ENCODE peak calls at places on chromosomes 5 and 9, in ten cellular contexts. One of them, this sample, is unnamed. For H3K4me1, the result is how much of the 10 kb centered on the place peaks cover.

GRCh38 chr5:57937025-57937424 is 454.4 kb upstream of the ACTBL2 start:
- DNase-seq in H9: no peak
- DNase-seq in CD8-positive, alpha-beta memory T cell: no peak
- DNase-seq in GM23338: no peak
- DNase-seq in NT2/D1: no peak
- DNase-seq in left lung: no peak
- DNase-seq in upper lobe of right lung: no peak
- DNase-seq in body of pancreas: no peak
- DNase-seq in BE2C: no peak
- DNase-seq in Karpas-422: no peak
- DNase-seq in this sample: no peak

GRCh38 chr5:140633081-140633471 is at the start of gene CD14:
- DNase-seq in Karpas-422: no peak
- DNase-seq in H9: no peak
- DNase-seq in CD8-positive, alpha-beta memory T cell: no peak
- DNase-seq in upper lobe of right lung: peak
- DNase-seq in BE2C: peak
- DNase-seq in left lung: peak
- DNase-seq in NT2/D1: no peak
- DNase-seq in body of pancreas: peak
- DNase-seq in GM23338: peak
- DNase-seq in this sample: peak

GRCh38 chr9:135040892-135041291 is 46.6 kb upstream of the OLFM1 start:
- DNase-seq in BE2C: no peak
- DNase-seq in CD8-positive, alpha-beta memory T cell: no peak
- DNase-seq in NT2/D1: no peak
- DNase-seq in upper lobe of right lung: peak
- DNase-seq in GM23338: no peak
- DNase-seq in Karpas-422: no peak
- DNase-seq in H9: no peak
- DNase-seq in body of pancreas: no peak
- DNase-seq in left lung: no peak
- DNase-seq in this sample: no peak

GRCh38 chr5:161190086-161190485 is 338.1 kb upstream of the ATP10B start:
- DNase-seq in GM23338: no peak
- DNase-seq in H9: no peak
- DNase-seq in Karpas-422: no peak
- DNase-seq in upper lobe of right lung: no peak
- DNase-seq in left lung: no peak
- DNase-seq in body of pancreas: no peak
- DNase-seq in NT2/D1: no peak
- DNase-seq in CD8-positive, alpha-beta memory T cell: no peak
- DNase-seq in BE2C: no peak
- DNase-seq in this sample: no peak

GRCh38 chr5:74296685-74297084 is 343.8 kb downstream of the ENC1 start:
- DNase-seq in GM23338: no peak
- DNase-seq in NT2/D1: no peak
- DNase-seq in H9: no peak
- DNase-seq in BE2C: peak
- DNase-seq in body of pancreas: peak
- DNase-seq in upper lobe of right lung: no peak
- DNase-seq in left lung: no peak
- DNase-seq in Karpas-422: no peak
- DNase-seq in CD8-positive, alpha-beta memory T cell: no peak
- DNase-seq in this sample: no peak

GRCh38 chr5:121292664-121293063 is 559.0 kb upstream of the FTMT start:
- DNase-seq in GM23338: no peak
- DNase-seq in BE2C: no peak
- DNase-seq in body of pancreas: no peak
- DNase-seq in upper lobe of right lung: no peak
- DNase-seq in CD8-positive, alpha-beta memory T cell: no peak
- DNase-seq in NT2/D1: no peak
- DNase-seq in H9: no peak
- DNase-seq in left lung: no peak
- DNase-seq in Karpas-422: no peak
- DNase-seq in this sample: no peak

GRCh38 chr5:1864896-1865440 is 17.8 kb downstream of the IRX4 start:
- DNase-seq in Karpas-422: no peak
- DNase-seq in left lung: peak
- DNase-seq in BE2C: no peak
- DNase-seq in NT2/D1: no peak
- DNase-seq in GM23338: no peak
- DNase-seq in H9: no peak
- DNase-seq in body of pancreas: no peak
- DNase-seq in upper lobe of right lung: no peak
- DNase-seq in CD8-positive, alpha-beta memory T cell: no peak
- DNase-seq in this sample: no peak

GRCh38 chr5:57032151-57032551 is 80.2 kb upstream of the MIER3 start:
- DNase-seq in H9: no peak
- DNase-seq in CD8-positive, alpha-beta memory T cell: no peak
- DNase-seq in Karpas-422: no peak
- DNase-seq in body of pancreas: no peak
- DNase-seq in BE2C: peak
- DNase-seq in left lung: no peak
- DNase-seq in NT2/D1: no peak
- DNase-seq in upper lobe of right lung: no peak
- DNase-seq in GM23338: no peak
- DNase-seq in this sample: peak

GRCh38 chr9:14296462-14296861 is 17.5 kb downstream of the NFIB start:
- DNase-seq in Karpas-422: no peak
- DNase-seq in GM23338: no peak
- DNase-seq in CD8-positive, alpha-beta memory T cell: no peak
- DNase-seq in left lung: no peak
- DNase-seq in upper lobe of right lung: no peak
- DNase-seq in body of pancreas: peak
- DNase-seq in NT2/D1: no peak
- DNase-seq in H9: no peak
- DNase-seq in BE2C: peak
- DNase-seq in this sample: no peak

GRCh38 chr5:131990716-131991115 is 20.7 kb downstream of the ACSL6 start:
- DNase-seq in BE2C: no peak
- DNase-seq in upper lobe of right lung: peak
- DNase-seq in H9: no peak
- DNase-seq in NT2/D1: no peak
- DNase-seq in left lung: no peak
- DNase-seq in GM23338: no peak
- DNase-seq in CD8-positive, alpha-beta memory T cell: no peak
- DNase-seq in Karpas-422: no peak
- DNase-seq in body of pancreas: no peak
- DNase-seq in this sample: no peak

GRCh38 chr9:12464368-12464767 is 228.8 kb upstream of the TYRP1 start:
- DNase-seq in upper lobe of right lung: no peak
- DNase-seq in GM23338: no peak
- DNase-seq in BE2C: no peak
- DNase-seq in H9: no peak
- DNase-seq in body of pancreas: no peak
- DNase-seq in left lung: no peak
- DNase-seq in NT2/D1: no peak
- DNase-seq in Karpas-422: no peak
- DNase-seq in CD8-positive, alpha-beta memory T cell: no peak
- DNase-seq in this sample: no peak

GRCh38 chr5:173455599-173455957 is 127.4 kb upstream of the STC2 start:
- DNase-seq in body of pancreas: no peak
- DNase-seq in BE2C: no peak
- DNase-seq in H9: no peak
- DNase-seq in CD8-positive, alpha-beta memory T cell: no peak
- DNase-seq in GM23338: no peak
- DNase-seq in NT2/D1: no peak
- DNase-seq in Karpas-422: no peak
- DNase-seq in upper lobe of right lung: no peak
- DNase-seq in left lung: no peak
- DNase-seq in this sample: no peak
- H3K4me1 ChIP-seq in body of pancreas: under half
- H3K4me1 ChIP-seq in BE2C: under half
- H3K4me1 ChIP-seq in H9: under half
- H3K4me1 ChIP-seq in CD8-positive, alpha-beta memory T cell: under half
- H3K4me1 ChIP-seq in GM23338: under half
- H3K4me1 ChIP-seq in NT2/D1: under half
- H3K4me1 ChIP-seq in Karpas-422: under half
- H3K4me1 ChIP-seq in upper lobe of right lung: under half
- H3K4me1 ChIP-seq in left lung: under half
- H3K4me1 ChIP-seq in this sample: under half

GRCh38 chr5:68253612-68254341 is 38.2 kb downstream of the PIK3R1 start:
- DNase-seq in Karpas-422: no peak
- DNase-seq in H9: no peak
- DNase-seq in upper lobe of right lung: no peak
- DNase-seq in NT2/D1: no peak
- DNase-seq in body of pancreas: no peak
- DNase-seq in left lung: no peak
- DNase-seq in BE2C: no peak
- DNase-seq in CD8-positive, alpha-beta memory T cell: no peak
- DNase-seq in GM23338: no peak
- DNase-seq in this sample: no peak
- H3K4me1 ChIP-seq in Karpas-422: under half
- H3K4me1 ChIP-seq in H9: under half
- H3K4me1 ChIP-seq in upper lobe of right lung: half or more
- H3K4me1 ChIP-seq in NT2/D1: under half
- H3K4me1 ChIP-seq in body of pancreas: under half
- H3K4me1 ChIP-seq in left lung: half or more
- H3K4me1 ChIP-seq in BE2C: under half
- H3K4me1 ChIP-seq in CD8-positive, alpha-beta memory T cell: half or more
- H3K4me1 ChIP-seq in GM23338: under half
- H3K4me1 ChIP-seq in this sample: half or more

GRCh38 chr9:129145841-129146292 is 32.2 kb downstream of the IER5L start:
- DNase-seq in upper lobe of right lung: no peak
- DNase-seq in left lung: no peak
- DNase-seq in BE2C: no peak
- DNase-seq in body of pancreas: peak
- DNase-seq in NT2/D1: peak
- DNase-seq in H9: peak
- DNase-seq in CD8-positive, alpha-beta memory T cell: no peak
- DNase-seq in Karpas-422: no peak
- DNase-seq in GM23338: peak
- DNase-seq in this sample: no peak

GRCh38 chr9:129149442-129149841 is 28.6 kb downstream of the IER5L start:
- DNase-seq in NT2/D1: no peak
- DNase-seq in CD8-positive, alpha-beta memory T cell: no peak
- DNase-seq in GM23338: no peak
- DNase-seq in H9: no peak
- DNase-seq in upper lobe of right lung: no peak
- DNase-seq in Karpas-422: no peak
- DNase-seq in left lung: no peak
- DNase-seq in BE2C: no peak
- DNase-seq in body of pancreas: no peak
- DNase-seq in this sample: no peak

GRCh38 chr9:129145316-129145715 is 32.7 kb downstream of the IER5L start:
- DNase-seq in BE2C: no peak
- DNase-seq in upper lobe of right lung: no peak
- DNase-seq in body of pancreas: no peak
- DNase-seq in GM23338: no peak
- DNase-seq in Karpas-422: no peak
- DNase-seq in H9: no peak
- DNase-seq in left lung: no peak
- DNase-seq in NT2/D1: no peak
- DNase-seq in CD8-positive, alpha-beta memory T cell: no peak
- DNase-seq in this sample: no peak

GRCh38 chr9:129148463-129149204 is 29.4 kb downstream of the IER5L start:
- DNase-seq in Karpas-422: no peak
- DNase-seq in NT2/D1: no peak
- DNase-seq in left lung: no peak
- DNase-seq in CD8-positive, alpha-beta memory T cell: no peak
- DNase-seq in body of pancreas: no peak
- DNase-seq in GM23338: no peak
- DNase-seq in H9: no peak
- DNase-seq in BE2C: no peak
- DNase-seq in upper lobe of right lung: no peak
- DNase-seq in this sample: no peak

GRCh38 chr9:129146441-129146933 is 31.6 kb downstream of the IER5L start:
- DNase-seq in H9: no peak
- DNase-seq in body of pancreas: no peak
- DNase-seq in NT2/D1: no peak
- DNase-seq in left lung: no peak
- DNase-seq in BE2C: no peak
- DNase-seq in CD8-positive, alpha-beta memory T cell: no peak
- DNase-seq in upper lobe of right lung: no peak
- DNase-seq in GM23338: no peak
- DNase-seq in Karpas-422: no peak
- DNase-seq in this sample: no peak
- H3K4me1 ChIP-seq in H9: under half
- H3K4me1 ChIP-seq in body of pancreas: under half
- H3K4me1 ChIP-seq in NT2/D1: under half
- H3K4me1 ChIP-seq in left lung: half or more
- H3K4me1 ChIP-seq in BE2C: under half
- H3K4me1 ChIP-seq in CD8-positive, alpha-beta memory T cell: under half
- H3K4me1 ChIP-seq in upper lobe of right lung: half or more
- H3K4me1 ChIP-seq in GM23338: under half
- H3K4me1 ChIP-seq in Karpas-422: under half
- H3K4me1 ChIP-seq in this sample: half or more

GRCh38 chr5:56028708-56029107 is 33.9 kb upstream of the IL6ST start:
- DNase-seq in Karpas-422: no peak
- DNase-seq in left lung: no peak
- DNase-seq in upper lobe of right lung: no peak
- DNase-seq in NT2/D1: no peak
- DNase-seq in BE2C: no peak
- DNase-seq in CD8-positive, alpha-beta memory T cell: no peak
- DNase-seq in body of pancreas: no peak
- DNase-seq in GM23338: no peak
- DNase-seq in H9: no peak
- DNase-seq in this sample: peak
- H3K4me1 ChIP-seq in Karpas-422: under half
- H3K4me1 ChIP-seq in left lung: under half
- H3K4me1 ChIP-seq in upper lobe of right lung: under half
- H3K4me1 ChIP-seq in NT2/D1: under half
- H3K4me1 ChIP-seq in BE2C: under half
- H3K4me1 ChIP-seq in CD8-positive, alpha-beta memory T cell: under half
- H3K4me1 ChIP-seq in body of pancreas: under half
- H3K4me1 ChIP-seq in GM23338: under half
- H3K4me1 ChIP-seq in H9: under half
- H3K4me1 ChIP-seq in this sample: under half

GRCh38 chr9:129601082-129601674 is 19.7 kb downstream of the C9orf50 start:
- DNase-seq in body of pancreas: no peak
- DNase-seq in CD8-positive, alpha-beta memory T cell: no peak
- DNase-seq in H9: no peak
- DNase-seq in upper lobe of right lung: no peak
- DNase-seq in left lung: peak
- DNase-seq in Karpas-422: no peak
- DNase-seq in NT2/D1: no peak
- DNase-seq in BE2C: no peak
- DNase-seq in GM23338: no peak
- DNase-seq in this sample: no peak
- H3K4me1 ChIP-seq in body of pancreas: under half
- H3K4me1 ChIP-seq in CD8-positive, alpha-beta memory T cell: under half
- H3K4me1 ChIP-seq in H9: under half
- H3K4me1 ChIP-seq in upper lobe of right lung: under half
- H3K4me1 ChIP-seq in left lung: under half
- H3K4me1 ChIP-seq in Karpas-422: under half
- H3K4me1 ChIP-seq in NT2/D1: under half
- H3K4me1 ChIP-seq in BE2C: under half
- H3K4me1 ChIP-seq in GM23338: under half
- H3K4me1 ChIP-seq in this sample: under half

DNA sequence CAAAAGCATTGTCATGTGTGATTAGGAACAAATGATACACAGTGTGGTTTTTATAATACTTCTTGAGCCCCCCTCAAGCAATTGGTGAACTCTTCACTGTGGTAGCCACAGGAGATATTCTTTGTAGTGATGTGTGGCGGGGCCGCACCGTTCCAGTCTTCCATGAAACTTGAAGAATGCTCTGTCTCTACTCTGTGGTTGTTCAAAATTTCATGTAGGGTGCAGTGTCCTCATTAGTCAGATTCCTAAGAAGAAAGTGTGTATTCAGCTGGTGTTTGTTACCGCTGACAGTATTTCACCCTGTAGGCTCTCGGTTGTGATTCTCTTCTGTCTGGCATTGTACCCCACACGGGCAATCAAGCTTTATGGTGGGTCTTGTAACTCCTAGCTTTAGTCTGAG is 10.8 kb downstream of the OTULIN start:
- DNase-seq in Karpas-422: no peak
- DNase-seq in upper lobe of right lung: no peak
- DNase-seq in BE2C: no peak
- DNase-seq in GM23338: no peak
- DNase-seq in left lung: no peak
- DNase-seq in NT2/D1: no peak
- DNase-seq in CD8-positive, alpha-beta memory T cell: no peak
- DNase-seq in H9: no peak
- DNase-seq in body of pancreas: no peak
- DNase-seq in this sample: no peak
- H3K4me1 ChIP-seq in Karpas-422: half or more
- H3K4me1 ChIP-seq in upper lobe of right lung: under half
- H3K4me1 ChIP-seq in BE2C: under half
- H3K4me1 ChIP-seq in GM23338: half or more
- H3K4me1 ChIP-seq in left lung: half or more
- H3K4me1 ChIP-seq in NT2/D1: under half
- H3K4me1 ChIP-seq in CD8-positive, alpha-beta memory T cell: half or more
- H3K4me1 ChIP-seq in H9: under half
- H3K4me1 ChIP-seq in body of pancreas: under half
- H3K4me1 ChIP-seq in this sample: under half

This sample was measured in esophagus muscularis mucosa.